ENCODE peak calls at places on chromosomes 2 and 18, in five cellular contexts. S is GM23248; H is effector memory CD8-positive, alpha-beta T cell; O is lower lobe of right lung; Q is lung. Y is an unnamed sample.

GRCh38 chr2:232389327-232389726 is 10.8 kb downstream of the ALPP start:
- DNase-seq in S (peak), H (no peak), O (no peak), Q (no peak), Y (no peak)

GRCh38 chr2:7450188-7451156 is 533.3 kb downstream of the RNF144A start:
- DNase-seq in S (no peak), H (no peak), O (no peak), Q (no peak), Y (no peak)

GRCh38 chr2:97988722-97989121 is 7.0 kb downstream of the TMEM131 start:
- DNase-seq in S (no peak), H (no peak), O (no peak), Q (no peak), Y (no peak)

GRCh38 chr2:36356199-36356989 is 816 bp downstream of the CRIM1 start:
- DNase-seq in S (peak), H (peak), O (peak), Q (peak), Y (peak)

GRCh38 chr2:37472959-37473358 is 128.5 kb downstream of the QPCT start:
- DNase-seq in S (peak), H (no peak), O (peak), Q (peak), Y (no peak)

GRCh38 chr2:65175894-65176527 is 46.1 kb upstream of the RAB1A start:
- DNase-seq in S (no peak), H (no peak), O (no peak), Q (no peak), Y (no peak)

GRCh38 chr2:6866239-6866745 is 585 bp upstream of the CMPK2 start:
- DNase-seq in S (peak), H (peak), O (no peak), Q (peak), Y (peak)

GRCh38 chr2:242010567-242011513 is 141.3 kb downstream of the RTP5 start:
- DNase-seq in S (peak), H (no peak), O (no peak), Q (no peak), Y (no peak)

GRCh38 chr2:134253804-134254203 is at the start of gene MGAT5:
- DNase-seq in S (no peak), H (no peak), O (no peak), Q (peak), Y (no peak)

GRCh38 chr18:69755856-69756496 is 191.7 kb downstream of the CD226 start:
- DNase-seq in S (no peak), H (no peak), O (no peak), Q (no peak), Y (no peak)

GRCh38 chr2:77144772-77145171 is 377.4 kb downstream of the LRRTM4 start:
- DNase-seq in S (no peak), H (no peak), O (no peak), Q (no peak), Y (no peak)

GRCh38 chr2:162839419-162839818 is 852 bp upstream of the KCNH7 start:
- DNase-seq in S (no peak), H (no peak), O (no peak), Q (no peak), Y (no peak)

GRCh38 chr2:131146749-131147148 is 41.6 kb downstream of the PLEKHB2 start:
- DNase-seq in S (no peak), H (no peak), O (no peak), Q (no peak), Y (no peak)

GRCh38 chr2:237618449-237618848 is 8.9 kb upstream of the LRRFIP1 start:
- DNase-seq in S (peak), H (no peak), O (no peak), Q (no peak), Y (no peak)

GRCh38 chr2:10079931-10080535 is at the start of gene CYS1:
- DNase-seq in S (peak), H (no peak), O (no peak), Q (no peak), Y (no peak)

GRCh38 chr18:65567372-65567771 is 183.4 kb upstream of the CDH7 start:
- DNase-seq in S (no peak), H (no peak), O (no peak), Q (no peak), Y (no peak)

GRCh38 chr2:63054812-63055509 is 4.3 kb downstream of the OTX1 start:
- DNase-seq in S (no peak), H (no peak), O (no peak), Q (no peak), Y (no peak)

GRCh38 chr2:66236067-66236705 is 198.7 kb upstream of the MEIS1 start:
- DNase-seq in S (no peak), H (no peak), O (no peak), Q (no peak), Y (no peak)

GRCh38 chr2:196453613-196454047 is 185.9 kb upstream of the CCDC150 start:
- DNase-seq in S (peak), H (peak), O (no peak), Q (no peak), Y (no peak)

Y was measured in mucosa of descending colon.